ENCODE peak calls at places on chromosomes 7 and 10, in five cellular contexts. One of them, this sample, is unnamed.

GRCh38 chr10:70656489-70656888 is 15.8 kb upstream of the ADAMTS14 start:
- DNase-seq in endodermal cell: no peak
- DNase-seq in HepG2: no peak
- DNase-seq in endothelial cell of umbilical vein: peak; percentile 6
- DNase-seq in neuronal stem cell: no peak
- DNase-seq in this sample: peak; percentile 92

GRCh38 chr7:49630513-49630912 is 142.9 kb upstream of the VWC2 start:
- DNase-seq in endodermal cell: no peak
- DNase-seq in HepG2: no peak
- DNase-seq in endothelial cell of umbilical vein: no peak
- DNase-seq in neuronal stem cell: no peak
- DNase-seq in this sample: no peak

GRCh38 chr10:30000802-30001571 is 58.4 kb downstream of the JCAD start:
- DNase-seq in endodermal cell: no peak
- DNase-seq in HepG2: peak; percentile 51
- DNase-seq in endothelial cell of umbilical vein: peak; percentile 77
- DNase-seq in neuronal stem cell: no peak
- DNase-seq in this sample: peak; percentile 78

GRCh38 chr10:133381041-133381440 is 2.0 kb downstream of the PAOX start:
- DNase-seq in endodermal cell: no peak
- DNase-seq in HepG2: no peak
- DNase-seq in endothelial cell of umbilical vein: no peak
- DNase-seq in neuronal stem cell: no peak
- DNase-seq in this sample: no peak

GRCh38 chr7:55569797-55570196 is 2.5 kb downstream of the VOPP1 start:
- DNase-seq in endodermal cell: no peak
- DNase-seq in HepG2: no peak
- DNase-seq in endothelial cell of umbilical vein: no peak
- DNase-seq in neuronal stem cell: no peak
- DNase-seq in this sample: no peak

GRCh38 chr7:100483728-100484635 is at the start of gene NYAP1:
- DNase-seq in endodermal cell: peak; percentile 91
- DNase-seq in HepG2: no peak
- DNase-seq in endothelial cell of umbilical vein: peak; percentile 53
- DNase-seq in neuronal stem cell: peak; percentile 57
- DNase-seq in this sample: peak; percentile 82

GRCh38 chr7:85681241-85681640 is 494.4 kb upstream of the SEMA3D start:
- DNase-seq in endodermal cell: peak; percentile 44
- DNase-seq in HepG2: no peak
- DNase-seq in endothelial cell of umbilical vein: no peak
- DNase-seq in neuronal stem cell: no peak
- DNase-seq in this sample: no peak

GRCh38 chr7:155567646-155568334 is 21.4 kb upstream of the CNPY1 start:
- DNase-seq in endodermal cell: no peak
- DNase-seq in HepG2: no peak
- DNase-seq in endothelial cell of umbilical vein: no peak
- DNase-seq in neuronal stem cell: no peak
- DNase-seq in this sample: no peak

GRCh38 chr10:104492349-104492940 is 138.8 kb downstream of the CFAP58 start:
- DNase-seq in endodermal cell: peak; percentile 26
- DNase-seq in HepG2: no peak
- DNase-seq in endothelial cell of umbilical vein: no peak
- DNase-seq in neuronal stem cell: no peak
- DNase-seq in this sample: no peak

GRCh38 chr7:81871606-81872265 is 101.9 kb upstream of the HGF start:
- DNase-seq in endodermal cell: no peak
- DNase-seq in HepG2: no peak
- DNase-seq in endothelial cell of umbilical vein: no peak
- DNase-seq in neuronal stem cell: no peak
- DNase-seq in this sample: peak; percentile 74

GRCh38 chr7:132087421-132087820 is 488.8 kb downstream of the PLXNA4 start:
- DNase-seq in endodermal cell: no peak
- DNase-seq in HepG2: no peak
- DNase-seq in endothelial cell of umbilical vein: no peak
- DNase-seq in neuronal stem cell: no peak
- DNase-seq in this sample: no peak

GRCh38 chr10:130739016-130739756 is 572.3 kb downstream of the TCERG1L start:
- DNase-seq in endodermal cell: no peak
- DNase-seq in HepG2: no peak
- DNase-seq in endothelial cell of umbilical vein: no peak
- DNase-seq in neuronal stem cell: no peak
- DNase-seq in this sample: no peak

GRCh38 chr7:96179863-96180262 is 142.0 kb downstream of the SLC25A13 start:
- DNase-seq in endodermal cell: no peak
- DNase-seq in HepG2: no peak
- DNase-seq in endothelial cell of umbilical vein: no peak
- DNase-seq in neuronal stem cell: no peak
- DNase-seq in this sample: peak; percentile 39

GRCh38 chr10:70773965-70774809 is 11.0 kb downstream of the TBATA start:
- DNase-seq in endodermal cell: peak; percentile 38
- DNase-seq in HepG2: no peak
- DNase-seq in endothelial cell of umbilical vein: no peak
- DNase-seq in neuronal stem cell: no peak
- DNase-seq in this sample: no peak

GRCh38 chr10:93468532-93469213 is 13.5 kb downstream of the MYOF start:
- DNase-seq in endodermal cell: no peak
- DNase-seq in HepG2: peak; percentile 25
- DNase-seq in endothelial cell of umbilical vein: peak; percentile 91
- DNase-seq in neuronal stem cell: no peak
- DNase-seq in this sample: peak; percentile 88

GRCh38 chr10:120972259-120972658 is 121.1 kb downstream of the WDR11 start:
- DNase-seq in endodermal cell: no peak
- DNase-seq in HepG2: no peak
- DNase-seq in endothelial cell of umbilical vein: no peak
- DNase-seq in neuronal stem cell: no peak
- DNase-seq in this sample: no peak

GRCh38 chr7:99380823-99381663 is 6.5 kb downstream of the ARPC1B start:
- DNase-seq in endodermal cell: no peak
- DNase-seq in HepG2: peak; percentile 72
- DNase-seq in endothelial cell of umbilical vein: no peak
- DNase-seq in neuronal stem cell: no peak
- DNase-seq in this sample: no peak

GRCh38 chr7:34298492-34298891 is 359.5 kb upstream of the NPSR1 start:
- DNase-seq in endodermal cell: no peak
- DNase-seq in HepG2: no peak
- DNase-seq in endothelial cell of umbilical vein: peak; percentile 78
- DNase-seq in neuronal stem cell: no peak
- DNase-seq in this sample: no peak

GRCh38 chr7:7103343-7104313 is 78.7 kb upstream of the C1GALT1 start:
- DNase-seq in endodermal cell: no peak
- DNase-seq in HepG2: peak; percentile 61
- DNase-seq in endothelial cell of umbilical vein: peak; percentile 70
- DNase-seq in neuronal stem cell: no peak
- DNase-seq in this sample: peak; percentile 90

GRCh38 chr7:68694656-68695055 is 903.6 kb upstream of the AUTS2 start:
- DNase-seq in endodermal cell: no peak
- DNase-seq in HepG2: no peak
- DNase-seq in endothelial cell of umbilical vein: no peak
- DNase-seq in neuronal stem cell: no peak
- DNase-seq in this sample: peak; percentile 5

GRCh38 chr10:88553116-88553752 is 29.9 kb downstream of the RNLS start:
- DNase-seq in endodermal cell: peak; percentile 64
- DNase-seq in HepG2: peak; percentile 21
- DNase-seq in endothelial cell of umbilical vein: peak; percentile 76
- DNase-seq in neuronal stem cell: peak; percentile 29
- DNase-seq in this sample: peak; percentile 93

GRCh38 chr7:19235680-19236079 is 90.5 kb upstream of the FERD3L start:
- DNase-seq in endodermal cell: no peak
- DNase-seq in HepG2: no peak
- DNase-seq in endothelial cell of umbilical vein: no peak
- DNase-seq in neuronal stem cell: no peak
- DNase-seq in this sample: no peak

GRCh38 chr7:137958593-137959431 is 43.1 kb downstream of the CREB3L2 start:
- DNase-seq in endodermal cell: no peak
- DNase-seq in HepG2: no peak
- DNase-seq in endothelial cell of umbilical vein: no peak
- DNase-seq in neuronal stem cell: no peak
- DNase-seq in this sample: no peak

GRCh38 chr7:98223351-98223897 is 12.2 kb downstream of the BHLHA15 start:
- DNase-seq in endodermal cell: no peak
- DNase-seq in HepG2: no peak
- DNase-seq in endothelial cell of umbilical vein: no peak
- DNase-seq in neuronal stem cell: no peak
- DNase-seq in this sample: no peak

GRCh38 chr7:74155810-74156395 is 18.3 kb upstream of the EIF4H start:
- DNase-seq in endodermal cell: peak; percentile 83
- DNase-seq in HepG2: no peak
- DNase-seq in endothelial cell of umbilical vein: no peak
- DNase-seq in neuronal stem cell: no peak
- DNase-seq in this sample: no peak

GRCh38 chr7:4745971-4746919 is 29.2 kb upstream of the AP5Z1 start:
- DNase-seq in endodermal cell: peak; percentile 64
- DNase-seq in HepG2: peak; percentile 9
- DNase-seq in endothelial cell of umbilical vein: peak; percentile 86
- DNase-seq in neuronal stem cell: no peak
- DNase-seq in this sample: peak; percentile 84

GRCh38 chr10:79102056-79102874 is 33.5 kb downstream of the ZMIZ1 start:
- DNase-seq in endodermal cell: no peak
- DNase-seq in HepG2: no peak
- DNase-seq in endothelial cell of umbilical vein: peak; percentile 35
- DNase-seq in neuronal stem cell: no peak
- DNase-seq in this sample: peak; percentile 79

GRCh38 chr7:28407643-28408042 is 4.7 kb upstream of the CREB5 start:
- DNase-seq in endodermal cell: no peak
- DNase-seq in HepG2: no peak
- DNase-seq in endothelial cell of umbilical vein: no peak
- DNase-seq in neuronal stem cell: no peak
- DNase-seq in this sample: peak; percentile 92

GRCh38 chr10:100728928-100729876 is 16.2 kb upstream of the PAX2 start:
- DNase-seq in endodermal cell: peak; percentile 89
- DNase-seq in HepG2: peak; percentile 50
- DNase-seq in endothelial cell of umbilical vein: no peak
- DNase-seq in neuronal stem cell: no peak
- DNase-seq in this sample: peak; percentile 27

GRCh38 chr7:102849079-102849478 is 63.7 kb upstream of the LRRC17 start:
- DNase-seq in endodermal cell: no peak
- DNase-seq in HepG2: no peak
- DNase-seq in endothelial cell of umbilical vein: no peak
- DNase-seq in neuronal stem cell: no peak
- DNase-seq in this sample: peak; percentile 48

GRCh38 chr10:129740532-129741279 is 223.4 kb downstream of the EBF3 start:
- DNase-seq in endodermal cell: peak; percentile 65
- DNase-seq in HepG2: no peak
- DNase-seq in endothelial cell of umbilical vein: no peak
- DNase-seq in neuronal stem cell: no peak
- DNase-seq in this sample: no peak

GRCh38 chr7:27184342-27185012 is 555 bp downstream of the HOXA11 start:
- DNase-seq in endodermal cell: peak; percentile 74
- DNase-seq in HepG2: no peak
- DNase-seq in endothelial cell of umbilical vein: peak; percentile 47
- DNase-seq in neuronal stem cell: no peak
- DNase-seq in this sample: peak; percentile 47

GRCh38 chr10:34701194-34701593 is 113.9 kb downstream of the PARD3 start:
- DNase-seq in endodermal cell: peak; percentile 25
- DNase-seq in HepG2: no peak
- DNase-seq in endothelial cell of umbilical vein: no peak
- DNase-seq in neuronal stem cell: no peak
- DNase-seq in this sample: no peak
- H3K9ac ChIP-seq in endodermal cell: no peak overlapping the region
- H3K9ac ChIP-seq in HepG2: no peak overlapping the region
- H3K9ac ChIP-seq in endothelial cell of umbilical vein: no peak overlapping the region
- H3K9ac ChIP-seq in neuronal stem cell: no peak overlapping the region
- H3K9ac ChIP-seq in this sample: no peak overlapping the region

GRCh38 chr7:25859412-25859704 is 292.6 kb upstream of the NFE2L3 start:
- DNase-seq in endodermal cell: no peak
- DNase-seq in HepG2: no peak
- DNase-seq in endothelial cell of umbilical vein: no peak
- DNase-seq in neuronal stem cell: no peak
- DNase-seq in this sample: no peak

GRCh38 chr7:25858562-25859411 is 293.2 kb upstream of the NFE2L3 start:
- DNase-seq in endodermal cell: peak; percentile 78
- DNase-seq in HepG2: no peak
- DNase-seq in endothelial cell of umbilical vein: no peak
- DNase-seq in neuronal stem cell: no peak
- DNase-seq in this sample: no peak

GRCh38 chr7:25857376-25858067 is 294.5 kb upstream of the NFE2L3 start:
- DNase-seq in endodermal cell: peak; percentile 87
- DNase-seq in HepG2: no peak
- DNase-seq in endothelial cell of umbilical vein: no peak
- DNase-seq in neuronal stem cell: no peak
- DNase-seq in this sample: peak; percentile 75

GRCh38 chr7:25859732-25860131 is 292.3 kb upstream of the NFE2L3 start:
- DNase-seq in endodermal cell: no peak
- DNase-seq in HepG2: no peak
- DNase-seq in endothelial cell of umbilical vein: no peak
- DNase-seq in neuronal stem cell: no peak
- DNase-seq in this sample: no peak

GRCh38 chr7:25858200-25858561 is 293.8 kb upstream of the NFE2L3 start:
- DNase-seq in endodermal cell: no peak
- DNase-seq in HepG2: no peak
- DNase-seq in endothelial cell of umbilical vein: no peak
- DNase-seq in neuronal stem cell: no peak
- DNase-seq in this sample: no peak
- H3K9ac ChIP-seq in endodermal cell: peak overlapping the region; percentile 71
- H3K9ac ChIP-seq in HepG2: no peak overlapping the region
- H3K9ac ChIP-seq in endothelial cell of umbilical vein: no peak overlapping the region
- H3K9ac ChIP-seq in neuronal stem cell: no peak overlapping the region
- H3K9ac ChIP-seq in this sample: no peak overlapping the region

DNA sequence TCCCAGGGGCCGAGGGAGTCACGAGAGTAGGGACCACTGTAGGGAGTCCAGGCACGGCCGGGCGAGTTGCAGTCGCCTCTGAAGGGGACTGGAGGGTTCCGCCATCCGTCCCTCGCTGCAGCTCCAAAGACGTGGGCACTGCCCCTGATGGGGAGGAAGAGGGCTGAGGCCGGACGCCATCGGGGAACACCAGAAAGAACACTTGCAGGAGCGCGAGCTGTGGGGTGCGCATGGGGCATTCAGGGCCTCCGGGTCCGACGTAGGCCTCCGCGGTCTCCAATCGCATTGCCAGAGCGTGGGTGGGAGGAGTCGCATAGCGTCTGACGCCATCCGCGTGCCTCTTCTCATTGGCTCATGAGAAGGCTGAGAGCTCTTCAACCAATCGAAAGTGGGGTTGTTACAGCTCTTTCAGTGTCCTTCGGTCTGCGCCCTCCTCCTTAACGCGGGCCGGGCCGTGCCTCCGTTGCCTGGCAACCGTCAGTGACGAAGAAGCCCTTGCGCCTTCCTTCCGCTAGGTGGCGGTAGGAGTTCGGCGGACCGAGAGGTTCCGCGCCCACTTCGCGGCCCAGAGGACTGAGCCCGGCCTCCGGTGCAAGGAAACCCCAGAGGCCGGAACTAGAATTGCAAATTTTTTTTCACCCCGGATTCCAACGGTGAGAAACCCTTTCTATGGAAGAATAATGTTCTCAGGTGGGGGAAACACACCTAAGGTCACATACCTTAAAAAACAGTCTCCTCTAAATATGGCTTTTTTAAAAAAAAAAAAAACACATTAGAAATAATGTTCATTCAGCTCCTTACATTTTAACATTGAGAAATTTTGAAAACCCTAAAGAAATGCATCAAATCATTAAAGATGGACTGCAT is at the start of gene TCTN3:
- DNase-seq in endodermal cell: peak; percentile 98
- DNase-seq in HepG2: peak; percentile 99
- DNase-seq in endothelial cell of umbilical vein: peak; percentile 100
- DNase-seq in neuronal stem cell: peak; percentile 99
- DNase-seq in this sample: peak; percentile 100
- H3K9ac ChIP-seq in endodermal cell: peak within 1 kb of the TSS; percentile 88
- H3K9ac ChIP-seq in HepG2: peak within 1 kb of the TSS; percentile 88
- H3K9ac ChIP-seq in endothelial cell of umbilical vein: peak within 1 kb of the TSS; percentile 65
- H3K9ac ChIP-seq in neuronal stem cell: peak within 1 kb of the TSS; percentile 96
- H3K9ac ChIP-seq in this sample: peak within 1 kb of the TSS; percentile 89

GRCh38 chr7:36151921-36152755 is 916 bp upstream of the EEPD1 start:
- DNase-seq in endodermal cell: no peak
- DNase-seq in HepG2: no peak
- DNase-seq in endothelial cell of umbilical vein: peak; percentile 3
- DNase-seq in neuronal stem cell: no peak
- DNase-seq in this sample: peak; percentile 25
- H3K9ac ChIP-seq in endodermal cell: peak overlapping the region; percentile 67
- H3K9ac ChIP-seq in HepG2: peak overlapping the region; percentile 74
- H3K9ac ChIP-seq in endothelial cell of umbilical vein: peak overlapping the region; percentile 17
- H3K9ac ChIP-seq in neuronal stem cell: peak overlapping the region; percentile 74
- H3K9ac ChIP-seq in this sample: peak overlapping the region; percentile 83